ENCODE peak calls at places on chromosomes 6 and 20, in seven cellular contexts. F is PC-3, S is MM.1S, Q is GM23248, X is hepatocyte, V is GM23338, Y is neural progenitor cell. J is an unnamed sample. For H3K4me1, the result is how much of the 10 kb centered on the place peaks cover.

GRCh38 chr6:123803862-123804681 is at the start of gene NKAIN2:
- DNase-seq in Q (no peak), F (no peak), Y (peak), X (peak), V (peak), S (peak), J (no peak)

GRCh38 chr6:13355043-13355945 is 27.0 kb upstream of the TBC1D7 start:
- DNase-seq in Y (no peak), S (peak), X (peak), V (no peak), F (peak), Q (peak), J (peak)

GRCh38 chr20:33843854-33844253 is 32.7 kb downstream of the CHMP4B start:
- DNase-seq in Q (no peak), V (no peak), X (no peak), S (peak), Y (no peak), F (peak), J (no peak)

GRCh38 chr6:33761922-33762629 is 15.4 kb upstream of the IP6K3 start:
- DNase-seq in X (peak), Q (peak), Y (peak), V (peak), F (peak), S (peak), J (peak)

GRCh38 chr6:159063549-159063948 is 18.8 kb upstream of the TAGAP start:
- DNase-seq in Q (no peak), F (no peak), Y (no peak), S (no peak), X (no peak), V (no peak), J (no peak)

GRCh38 chr6:138576303-138576702 is 77.0 kb upstream of the NHSL1 start:
- DNase-seq in V (no peak), Y (peak), Q (no peak), X (no peak), F (no peak), S (no peak), J (no peak)

GRCh38 chr20:48760403-48760889 is 67.4 kb downstream of the PREX1 start:
- DNase-seq in Y (no peak), F (peak), X (no peak), S (peak), V (no peak), Q (peak), J (peak)

GRCh38 chr20:35432430-35432735 is 5.6 kb downstream of the GDF5 start:
- DNase-seq in Y (no peak), F (no peak), V (no peak), X (no peak), Q (no peak), S (no peak), J (no peak)

GRCh38 chr6:135739288-135739687 is 112.2 kb upstream of the PDE7B start:
- DNase-seq in F (peak), Y (no peak), X (no peak), S (no peak), Q (peak), V (no peak), J (no peak)

GRCh38 chr20:50252715-50253500 is 62.3 kb downstream of the CEBPB start:
- DNase-seq in F (no peak), X (no peak), V (no peak), Y (no peak), S (no peak), Q (no peak), J (no peak)
- H3K27ac ChIP-seq in F (peak), X (no peak), V (no peak), Y (no peak), S (no peak), Q (peak), J (no peak)

GRCh38 chr20:62827323-62828050 is 10.6 kb downstream of the COL9A3 start:
- DNase-seq in V (no peak), F (no peak), Y (no peak), S (no peak), X (no peak), Q (no peak), J (no peak)

GRCh38 chr20:62829231-62830230 is 12.7 kb downstream of the COL9A3 start:
- DNase-seq in F (no peak), Q (no peak), S (no peak), Y (no peak), X (no peak), V (no peak), J (no peak)

GRCh38 chr20:62826646-62827322 is 9.9 kb downstream of the COL9A3 start:
- DNase-seq in Q (no peak), Y (no peak), V (no peak), S (no peak), X (no peak), F (no peak), J (no peak)

GRCh38 chr20:62828551-62829230 is 11.8 kb downstream of the COL9A3 start:
- DNase-seq in X (no peak), V (no peak), Y (no peak), Q (no peak), S (no peak), F (no peak), J (no peak)

DNA sequence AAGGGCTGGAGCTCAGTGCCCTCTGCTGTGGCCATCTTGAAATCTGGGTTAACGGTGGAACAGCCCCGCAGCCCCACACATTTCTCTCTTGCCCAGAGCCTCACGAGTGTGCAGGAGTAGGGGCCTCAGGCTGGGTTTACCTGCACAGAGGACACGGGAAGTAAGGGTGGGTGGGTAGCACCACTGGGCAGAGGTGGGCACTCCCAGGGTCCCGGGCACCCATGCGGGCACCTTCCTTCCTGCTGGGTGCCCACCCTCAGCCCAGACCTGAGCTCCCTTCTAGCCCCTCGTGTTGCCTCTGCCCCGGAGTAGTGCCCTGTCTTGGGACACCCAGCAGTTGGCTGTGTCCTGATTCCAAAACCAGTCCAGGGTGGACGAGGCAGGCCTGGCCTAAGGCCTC is 11.2 kb downstream of the COL9A3 start:
- DNase-seq in X (no peak), Q (no peak), Y (no peak), V (no peak), S (no peak), F (no peak), J (no peak)
- H3K4me1 ChIP-seq in X (under half), Q (under half), Y (under half), V (under half), S (under half), F (under half), J (under half)

DNA sequence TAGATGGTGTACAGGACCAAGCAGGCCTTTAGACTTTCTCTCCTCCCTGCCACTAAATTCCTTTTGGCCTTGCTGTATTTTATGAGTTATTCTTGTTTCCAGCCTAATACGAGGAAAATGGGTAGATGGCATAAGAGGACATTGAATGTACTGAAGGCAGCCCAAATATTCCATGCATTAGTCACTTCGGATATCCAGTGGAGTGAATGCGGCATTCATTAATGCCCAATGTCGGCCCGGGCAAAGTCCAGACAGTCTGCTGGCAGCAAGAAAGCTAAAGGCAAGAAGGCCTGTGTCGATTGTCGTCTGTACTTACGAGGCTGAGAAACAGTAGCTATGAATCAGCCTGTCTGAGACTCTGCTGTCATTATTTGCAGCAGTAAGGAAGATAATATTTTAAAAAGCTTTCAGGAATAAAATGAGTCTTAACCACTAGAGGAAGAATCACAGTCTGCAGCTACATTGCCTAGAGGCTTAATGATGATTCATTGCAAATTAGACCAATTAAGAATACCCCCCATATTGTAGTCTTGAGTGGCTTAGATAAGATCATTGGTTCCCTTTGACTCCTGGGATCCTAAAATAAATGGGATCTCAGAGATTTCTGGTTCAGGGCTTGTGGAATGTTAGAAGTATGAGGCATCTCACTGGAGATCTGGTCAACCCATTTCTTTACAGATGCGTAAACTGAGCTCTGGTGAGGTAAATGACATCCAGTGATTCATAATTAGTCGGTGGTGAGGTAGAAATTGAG is 534.1 kb upstream of the JAG1 start:
- DNase-seq in Y (no peak), X (peak), S (no peak), Q (peak), V (no peak), F (peak), J (no peak)
- TF ChIP-seq EZH2phosphoT487 in Y (no peak), X (no peak), S (no peak), Q (peak), V (no peak), F (no peak), J (no peak)

GRCh38 chr6:150145427-150145826 is 2.6 kb downstream of the PPP1R14C start:
- DNase-seq in Q (no peak), F (no peak), V (no peak), X (no peak), S (no peak), Y (no peak), J (no peak)

GRCh38 chr6:150142304-150142656 is 564 bp upstream of the PPP1R14C start:
- DNase-seq in S (no peak), Q (peak), V (peak), X (no peak), Y (peak), F (peak), J (no peak)

GRCh38 chr6:150144294-150144868 is 1.5 kb downstream of the PPP1R14C start:
- DNase-seq in F (peak), X (no peak), V (no peak), Q (peak), Y (no peak), S (no peak), J (no peak)

GRCh38 chr6:150142657-150143501 is at the start of gene PPP1R14C:
- DNase-seq in Q (peak), F (peak), X (peak), Y (peak), S (no peak), V (peak), J (no peak)

GRCh38 chr6:150143521-150144293 is 863 bp downstream of the PPP1R14C start:
- DNase-seq in Q (peak), X (no peak), S (no peak), V (peak), F (no peak), Y (peak), J (no peak)
- H3K27ac ChIP-seq in Q (no peak), X (no peak), S (no peak), V (no peak), F (no peak), Y (no peak), J (no peak)

GRCh38 chr6:37514377-37514776 is 14.7 kb upstream of the CCDC167 start:
- DNase-seq in Y (no peak), V (no peak), F (peak), Q (peak), X (no peak), S (no peak), J (no peak)
- H3K4me1 ChIP-seq in Y (half or more), V (half or more), F (under half), Q (under half), X (under half), S (under half), J (under half)

DNA sequence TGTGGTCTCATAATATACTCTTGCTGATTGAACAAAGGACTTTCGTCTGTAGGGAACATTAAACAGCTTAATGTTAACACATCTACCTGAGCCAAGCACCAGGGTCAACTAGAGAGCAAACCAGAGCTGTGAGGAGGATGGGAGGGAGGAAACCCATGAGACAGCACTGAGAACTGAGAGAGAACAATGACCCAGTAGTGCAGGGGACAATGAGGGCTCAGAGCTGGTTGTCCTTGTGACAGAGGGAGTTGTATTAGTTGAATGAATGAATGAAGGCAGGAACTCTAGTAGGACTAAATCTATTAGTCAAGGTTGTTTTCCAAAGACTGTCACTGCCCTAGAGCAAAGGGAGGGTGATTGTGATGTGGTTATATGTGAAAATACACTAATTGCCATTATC is 28.2 kb upstream of the GSTA4 start:
- DNase-seq in Q (no peak), Y (no peak), X (no peak), V (no peak), S (no peak), F (no peak), J (no peak)
- TF ChIP-seq EZH2phosphoT487 in Q (no peak), Y (no peak), X (no peak), V (no peak), S (no peak), F (no peak), J (no peak)